ENCODE peak calls at places on chromosome 19, in six cellular contexts. C is trophoblast cell, G is neuronal stem cell, Z is IMR-90, B is H9, R is H1. S is an unnamed sample.
A peak's percentile ranks its signal among the peaks of the same experiment; 100 is the strongest.

GRCh38 chr19:6828306-6828697 is 55.8 kb downstream of the VAV1 start:
- DNase-seq in C (peak; percentile 93), Z (no peak), R (no peak), B (peak; percentile 86), G (no peak), S (no peak)

GRCh38 chr19:30711296-30711695 is 339.1 kb downstream of the ZNF536 start:
- DNase-seq in G (no peak), C (no peak), R (no peak), B (no peak), Z (no peak), S (no peak)

GRCh38 chr19:29702161-29702957 is 12.7 kb downstream of the C19orf12 start:
- DNase-seq in B (no peak), G (no peak), C (peak; percentile 70), R (no peak), Z (no peak), S (no peak)

GRCh38 chr19:34994643-34995471 is 5.3 kb upstream of the GRAMD1A start:
- DNase-seq in C (no peak), B (no peak), R (no peak), Z (no peak), G (no peak), S (no peak)

GRCh38 chr19:1064661-1065605 is 2.0 kb upstream of the ARHGAP45 start:
- DNase-seq in G (no peak), Z (peak; percentile 68), R (no peak), C (peak; percentile 95), B (peak; percentile 81), S (peak; percentile 77)

GRCh38 chr19:15136234-15136954 is 29.2 kb downstream of the SYDE1 start:
- DNase-seq in C (peak; percentile 93), Z (peak; percentile 82), G (no peak), R (no peak), B (no peak), S (peak; percentile 93)

GRCh38 chr19:19342086-19343015 is 21.7 kb downstream of the MAU2 start:
- DNase-seq in C (peak; percentile 86), B (peak; percentile 92), Z (peak; percentile 46), G (peak; percentile 60), R (peak; percentile 71), S (peak; percentile 62)

GRCh38 chr19:47272448-47273312 is 2.0 kb upstream of the INAFM1 start:
- DNase-seq in Z (no peak), B (no peak), R (no peak), G (no peak), C (peak; percentile 23), S (no peak)

GRCh38 chr19:47719047-47719885 is 6.0 kb downstream of the EHD2 start:
- DNase-seq in R (no peak), Z (peak; percentile 99), B (no peak), C (no peak), G (no peak), S (peak; percentile 99)

DNA sequence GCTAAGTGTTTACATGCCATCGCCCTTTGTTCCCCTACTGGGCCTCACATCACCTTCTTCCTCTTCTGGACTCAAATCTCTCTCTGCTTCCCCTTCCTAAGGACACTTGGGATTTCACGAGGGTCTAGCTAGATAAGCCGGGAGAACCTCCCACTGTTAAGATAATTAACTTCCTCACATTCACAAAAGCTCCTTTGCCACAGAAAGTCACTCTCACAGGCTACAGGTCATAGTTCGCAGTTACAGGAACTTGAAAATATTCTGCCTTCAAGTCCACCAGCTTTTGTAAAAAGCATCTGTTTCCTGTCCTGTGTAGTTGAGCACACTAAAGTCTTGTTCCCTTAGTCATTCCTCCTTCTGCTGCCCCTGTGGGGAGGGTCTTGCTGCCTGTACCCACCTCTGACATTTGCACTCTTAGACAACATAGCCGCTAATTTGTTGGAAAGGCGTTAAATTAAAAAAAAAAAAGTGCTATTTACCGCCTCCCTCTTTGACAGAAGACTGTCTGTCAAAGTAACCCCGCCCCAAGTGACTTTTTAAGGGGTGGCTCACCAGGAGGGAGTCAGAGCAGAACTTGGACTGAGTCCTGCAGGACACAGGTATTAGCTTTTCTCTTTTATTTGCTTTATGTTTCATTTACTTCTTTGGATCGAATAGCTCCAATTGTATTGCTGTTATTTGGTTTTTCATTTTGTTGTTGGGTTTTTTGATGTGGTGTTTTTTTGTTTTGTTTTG is 26.8 kb upstream of the CEACAM21 start:
- DNase-seq in B (no peak), R (no peak), C (no peak), Z (no peak), G (peak; percentile 37), S (peak; percentile 8)
- H2AFZ ChIP-seq in B (no peak overlapping the region), R (peak overlapping the region; percentile 57), C (peak overlapping the region; percentile 53), Z (no peak overlapping the region), G (peak overlapping the region; percentile 84), S (no peak overlapping the region)

DNA sequence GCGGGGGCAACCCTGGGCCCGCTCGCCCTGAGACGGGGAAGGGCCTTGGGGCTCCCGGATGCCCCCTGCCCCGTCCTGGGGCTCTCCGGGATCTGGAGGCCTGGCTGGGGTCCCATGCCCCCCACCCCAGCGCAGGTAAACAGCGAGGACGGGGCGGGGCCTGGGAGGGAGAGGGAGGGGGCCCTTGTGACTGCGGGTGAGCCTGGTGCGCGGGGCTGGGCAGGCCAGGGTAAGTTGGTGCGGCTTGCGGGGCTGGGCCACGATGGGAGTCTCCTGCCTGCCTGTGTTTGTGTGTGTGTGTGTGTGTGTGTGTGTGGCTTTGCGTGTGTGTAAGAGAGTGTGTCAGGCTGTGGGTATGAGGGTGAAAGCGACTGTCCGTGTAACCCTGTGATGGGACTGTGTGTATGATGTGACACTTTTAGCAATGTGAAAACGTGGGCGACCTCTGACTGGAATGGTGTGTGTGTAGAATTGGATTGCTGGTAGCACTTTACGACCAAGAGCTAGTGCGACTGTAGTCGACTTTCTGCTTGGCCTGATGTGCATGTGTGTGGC is 426 bp downstream of the KLC3 start:
- DNase-seq in Z (peak; percentile 8), C (no peak), B (peak; percentile 51), R (no peak), G (no peak), S (peak; percentile 29)
- H3K9ac ChIP-seq in Z (no peak overlapping the region), C (no peak overlapping the region), B (no peak overlapping the region), R (peak overlapping the region; percentile 10), G (peak overlapping the region; percentile 30), S (no peak overlapping the region)

GRCh38 chr19:11012507-11012906 is 51.7 kb downstream of the SMARCA4 start:
- DNase-seq in R (no peak), C (no peak), B (no peak), Z (no peak), G (no peak), S (no peak)

GRCh38 chr19:11010041-11010440 is 49.2 kb downstream of the SMARCA4 start:
- DNase-seq in C (peak; percentile 98), Z (no peak), B (no peak), G (no peak), R (no peak), S (no peak)

GRCh38 chr19:11008111-11008510 is 47.3 kb downstream of the SMARCA4 start:
- DNase-seq in C (peak; percentile 27), Z (no peak), R (no peak), B (no peak), G (no peak), S (no peak)

GRCh38 chr19:11005521-11005920 is 44.7 kb downstream of the SMARCA4 start:
- DNase-seq in B (no peak), Z (no peak), R (no peak), G (no peak), C (no peak), S (no peak)

DNA sequence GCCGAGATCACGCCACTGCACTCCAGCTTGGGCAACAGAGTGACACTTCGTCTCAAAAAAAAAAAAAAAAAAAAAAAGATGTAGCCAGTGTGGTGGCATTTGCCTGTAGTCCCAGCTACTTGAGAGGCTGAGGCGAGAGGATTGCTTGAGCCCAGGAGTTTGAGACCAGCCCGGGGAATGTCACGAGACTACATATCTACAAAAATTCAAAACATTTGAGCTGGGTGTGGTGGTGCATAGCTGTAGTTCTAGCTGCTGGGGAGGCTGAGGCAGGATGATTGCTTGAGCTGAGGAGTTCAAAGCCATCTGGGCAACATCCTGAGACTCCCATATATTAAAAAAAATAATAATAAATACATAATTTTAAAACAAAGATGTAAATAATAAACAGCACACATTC is 46.5 kb downstream of the SMARCA4 start:
- DNase-seq in B (no peak), C (peak; percentile 88), G (no peak), R (no peak), Z (no peak), S (no peak)
- H4K91ac ChIP-seq in B (no peak overlapping the region), C (no peak overlapping the region), G (no peak overlapping the region), R (no peak overlapping the region), Z (no peak overlapping the region), S (no peak overlapping the region)

GRCh38 chr19:4878491-4878968 is 11.1 kb upstream of the PLIN3 start:
- DNase-seq in R (no peak), B (peak; percentile 31), Z (no peak), C (no peak), G (no peak), S (no peak)
- H2AFZ ChIP-seq in R (no peak overlapping the region), B (no peak overlapping the region), Z (peak overlapping the region; percentile 86), C (no peak overlapping the region), G (peak overlapping the region; percentile 90), S (no peak overlapping the region)

GRCh38 chr19:16470541-16470910 is 1.2 kb downstream of the EPS15L1 start:
- DNase-seq in B (no peak), C (no peak), R (no peak), G (no peak), Z (no peak), S (peak; percentile 27)
- H3K9ac ChIP-seq in B (peak overlapping the region; percentile 76), C (no peak overlapping the region), R (no peak overlapping the region), G (no peak overlapping the region), Z (peak overlapping the region; percentile 50), S (peak overlapping the region; percentile 89)

GRCh38 chr19:16203256-16204004 is 5.7 kb downstream of the AP1M1 start:
- DNase-seq in R (no peak), B (no peak), C (no peak), G (no peak), Z (no peak), S (no peak)
- H4K91ac ChIP-seq in R (no peak overlapping the region), B (no peak overlapping the region), C (no peak overlapping the region), G (no peak overlapping the region), Z (no peak overlapping the region), S (no peak overlapping the region)

GRCh38 chr19:51572908-51573307 is 1.8 kb downstream of the ZNF175 start:
- DNase-seq in Z (peak; percentile 90), R (no peak), B (no peak), C (no peak), G (no peak), S (peak; percentile 78)
- H2AFZ ChIP-seq in Z (no peak overlapping the region), R (no peak overlapping the region), B (no peak overlapping the region), C (no peak overlapping the region), G (no peak overlapping the region), S (no peak overlapping the region)